ENCODE peak calls at places on chromosomes 2 and 18, in nine cellular contexts. T is GM23338, G is dorsolateral prefrontal cortex, W is heart left ventricle, P is NB4, A is H9, H is mesothelial cell of epicardium, Y is kidney, L is GM10248. K is an unnamed sample.

GRCh38 chr2:172208881-172209325 is 106.2 kb upstream of the DLX2 start:
- DNase-seq in T (no peak), G (no peak), W (no peak), P (peak; percentile 90), A (no peak), H (no peak), Y (no peak), L (no peak), K (no peak)

GRCh38 chr2:102391530-102391929 is 31.4 kb upstream of the IL18RAP start:
- DNase-seq in T (no peak), G (no peak), W (no peak), P (no peak), A (no peak), H (no peak), Y (no peak), L (no peak), K (no peak)

GRCh38 chr2:184597996-184598312 is 375 bp upstream of the ZNF804A start:
- DNase-seq in T (peak; percentile 8), G (no peak), W (no peak), P (no peak), A (no peak), H (no peak), Y (no peak), L (no peak), K (no peak)

GRCh38 chr2:166057363-166058169 is 70.3 kb downstream of the SCN1A start:
- DNase-seq in T (peak; percentile 42), G (no peak), W (no peak), P (peak; percentile 31), A (no peak), H (no peak), Y (no peak), L (no peak), K (no peak)

GRCh38 chr2:160022162-160022561 is 40.3 kb downstream of the PLA2R1 start:
- DNase-seq in T (peak; percentile 59), G (no peak), W (no peak), P (peak; percentile 34), A (no peak), H (no peak), Y (no peak), L (no peak), K (no peak)

GRCh38 chr18:25282922-25283703 is 68.9 kb downstream of the ZNF521 start:
- DNase-seq in T (no peak), G (no peak), W (no peak), P (no peak), A (no peak), H (no peak), Y (no peak), L (no peak), K (no peak)

GRCh38 chr2:11938196-11938595 is 191.8 kb downstream of the LPIN1 start:
- DNase-seq in T (no peak), G (no peak), W (peak; percentile 65), P (no peak), A (no peak), H (no peak), Y (no peak), L (no peak), K (no peak)

GRCh38 chr2:142290931-142291330 is 160.1 kb upstream of the LRP1B start:
- DNase-seq in T (no peak), G (no peak), W (no peak), P (no peak), A (no peak), H (no peak), Y (no peak), L (no peak), K (no peak)

GRCh38 chr2:173500953-173501352 is 146.3 kb downstream of the CDCA7 start:
- DNase-seq in T (no peak), G (no peak), W (no peak), P (no peak), A (no peak), H (no peak), Y (no peak), L (no peak), K (no peak)

GRCh38 chr2:45759310-45759851 is 107.9 kb downstream of the PRKCE start:
- DNase-seq in T (peak; percentile 14), G (peak; percentile 56), W (no peak), P (no peak), A (no peak), H (no peak), Y (no peak), L (no peak), K (no peak)

GRCh38 chr2:232028071-232028470 is 66.6 kb downstream of the DIS3L2 start:
- DNase-seq in T (no peak), G (no peak), W (no peak), P (no peak), A (no peak), H (no peak), Y (no peak), L (no peak), K (no peak)

GRCh38 chr2:232027530-232027929 is 66.0 kb downstream of the DIS3L2 start:
- DNase-seq in T (no peak), G (no peak), W (no peak), P (no peak), A (no peak), H (no peak), Y (no peak), L (no peak), K (no peak)

GRCh38 chr2:232029336-232029735 is 67.8 kb downstream of the DIS3L2 start:
- DNase-seq in T (no peak), G (no peak), W (no peak), P (no peak), A (no peak), H (no peak), Y (no peak), L (no peak), K (no peak)

GRCh38 chr2:232028631-232029030 is 67.1 kb downstream of the DIS3L2 start:
- DNase-seq in T (no peak), G (no peak), W (peak; percentile 50), P (no peak), A (no peak), H (no peak), Y (no peak), L (no peak), K (no peak)

DNA sequence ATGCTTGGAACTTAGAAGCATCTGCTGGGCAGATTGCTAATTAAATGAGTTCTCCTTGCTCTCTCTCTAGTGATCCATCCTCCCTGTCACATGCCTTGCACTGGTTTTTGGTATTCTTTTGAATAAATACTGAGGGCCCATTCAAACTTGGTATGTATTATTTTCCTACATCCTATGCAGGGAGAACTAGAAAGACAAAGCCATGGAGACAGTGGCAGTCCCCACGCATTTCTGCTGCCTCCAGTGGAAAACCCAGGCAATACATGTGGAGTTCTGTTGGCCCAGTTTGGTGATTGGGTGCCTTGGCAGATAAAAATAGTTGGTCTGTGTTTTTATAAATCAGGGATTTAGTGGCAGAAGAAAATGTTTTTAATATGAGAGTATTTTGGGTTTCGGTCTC is 68.7 kb downstream of the DIS3L2 start:
- DNase-seq in T (peak; percentile 56), G (no peak), W (no peak), P (no peak), A (no peak), H (no peak), Y (no peak), L (no peak), K (no peak)
- TF ChIP-seq CTCF in T (peak; percentile 54), G (no peak), W (no peak), P (peak; percentile 28), A (peak; percentile 62), H (no peak), Y (peak; percentile 17), L (no peak), K (no peak)

DNA sequence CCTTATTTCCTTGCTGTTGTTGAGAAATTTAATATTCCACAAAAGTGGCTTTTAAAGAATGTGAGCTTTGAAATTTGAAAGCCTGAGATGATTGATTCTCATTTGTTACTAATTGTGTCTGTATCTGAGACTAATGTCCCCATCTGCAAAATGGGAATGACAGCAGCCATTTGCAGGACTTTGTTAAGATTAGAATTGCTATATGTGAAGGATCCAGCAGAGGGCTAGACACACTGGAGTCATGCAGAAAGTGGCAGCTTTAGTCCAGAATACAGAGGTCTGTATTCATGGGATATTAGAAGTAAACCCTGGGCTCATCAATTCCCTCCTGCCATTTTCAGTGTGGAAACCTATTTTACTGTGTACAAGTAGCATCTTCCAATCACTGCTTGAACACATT is 296.5 kb upstream of the GYPC start:
- DNase-seq in T (peak; percentile 33), G (no peak), W (no peak), P (peak; percentile 35), A (no peak), H (no peak), Y (no peak), L (peak; percentile 18), K (no peak)
- TF ChIP-seq CTCF in T (peak; percentile 29), G (no peak), W (peak; percentile 14), P (peak; percentile 38), A (peak; percentile 56), H (no peak), Y (no peak), L (peak; percentile 17), K (no peak)

GRCh38 chr2:115400940-115401339 is 958.5 kb downstream of the DPP10 start:
- DNase-seq in T (no peak), G (no peak), W (no peak), P (no peak), A (no peak), H (no peak), Y (no peak), L (no peak), K (no peak)
- TF ChIP-seq CTCF in T (no peak), G (no peak), W (no peak), P (no peak), A (no peak), H (no peak), Y (no peak), L (no peak), K (no peak)

DNA sequence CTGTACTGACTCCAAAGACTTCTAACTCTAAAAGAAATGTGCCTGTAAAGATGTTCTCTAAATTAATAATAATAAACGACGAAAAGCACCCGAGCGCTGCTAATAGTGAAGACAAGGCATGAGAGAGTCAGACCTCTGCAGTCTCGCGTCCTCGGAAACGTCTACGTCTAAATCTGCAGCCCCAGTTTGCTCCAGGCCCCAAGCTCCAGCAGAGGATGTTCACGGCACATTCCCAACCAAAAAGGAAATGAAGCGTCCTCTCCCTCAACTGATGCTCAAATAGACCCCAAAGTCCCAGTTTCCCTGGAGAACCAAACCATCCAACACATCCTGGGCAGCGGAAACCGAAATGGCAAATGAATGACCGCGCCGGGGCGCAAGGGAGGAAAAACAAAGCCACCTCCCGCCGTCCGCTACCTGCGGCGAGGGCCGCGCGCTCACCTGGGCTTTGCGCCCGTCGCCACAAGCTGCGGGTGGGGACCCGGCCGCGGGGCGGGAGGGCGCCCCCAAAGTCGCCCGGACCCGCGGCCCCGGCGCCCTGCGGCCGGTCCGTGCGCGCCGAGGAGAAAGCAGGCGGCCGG is 47.1 kb upstream of the CCDC150 start:
- DNase-seq in T (peak; percentile 76), G (peak; percentile 56), W (peak; percentile 29), P (no peak), A (peak; percentile 67), H (peak; percentile 68), Y (no peak), L (no peak), K (no peak)
- TF ChIP-seq CTCF in T (peak; percentile 14), G (no peak), W (no peak), P (no peak), A (peak; percentile 23), H (no peak), Y (no peak), L (no peak), K (no peak)

GRCh38 chr2:138829326-138829725 is 49.1 kb upstream of the NXPH2 start:
- DNase-seq in T (peak; percentile 84), G (peak; percentile 51), W (no peak), P (peak; percentile 60), A (peak; percentile 66), H (no peak), Y (no peak), L (peak; percentile 9), K (no peak)
- TF ChIP-seq CTCF in T (peak; percentile 95), G (peak; percentile 47), W (peak; percentile 30), P (peak; percentile 42), A (peak; percentile 83), H (peak; percentile 43), Y (no peak), L (peak; percentile 47), K (peak; percentile 67)

K was measured in D721Med.